ENCODE peak calls at places on chromosomes 5 and 9, in ten cellular contexts. P, S, M, J, E, Y, L, D, B and U are unnamed samples.

GRCh38 chr9:133701321-133701980 is 36.7 kb downstream of the SARDH start:
- DNase-seq in B (no peak), P (no peak), J (no peak), M (no peak), S (peak; percentile 30), E (peak; percentile 44), D (no peak), L (no peak), Y (no peak), U (no peak)

GRCh38 chr9:136603216-136603615 is 57.4 kb upstream of the NOTCH1 start:
- DNase-seq in J (no peak), L (no peak), P (no peak), B (no peak), E (no peak), Y (no peak), S (no peak), D (no peak), M (no peak), U (no peak)

GRCh38 chr5:146527785-146528184 is 11.8 kb upstream of the GPR151 start:
- DNase-seq in M (no peak), J (no peak), E (no peak), D (no peak), L (no peak), Y (no peak), P (no peak), B (no peak), S (no peak), U (no peak)

GRCh38 chr9:36903541-36904435 is 130.3 kb downstream of the PAX5 start:
- DNase-seq in D (no peak), L (peak; percentile 52), M (no peak), S (peak; percentile 41), J (peak; percentile 38), Y (no peak), E (no peak), P (no peak), B (peak; percentile 48), U (no peak)

GRCh38 chr5:74394924-74395880 is 245.3 kb downstream of the ENC1 start:
- DNase-seq in E (no peak), D (no peak), B (no peak), L (no peak), M (no peak), S (no peak), J (no peak), P (peak; percentile 79), Y (peak; percentile 89), U (no peak)

GRCh38 chr9:34809504-34810186 is 99.7 kb upstream of the CCL21 start:
- DNase-seq in Y (peak; percentile 31), P (peak; percentile 84), D (no peak), S (no peak), B (peak; percentile 3), M (peak; percentile 1), L (peak; percentile 0), J (no peak), E (no peak), U (no peak)

GRCh38 chr9:69898714-69899209 is 78.1 kb downstream of the CFAP95 start:
- DNase-seq in B (peak; percentile 63), S (no peak), Y (no peak), E (no peak), D (peak; percentile 36), P (no peak), M (peak; percentile 82), J (peak; percentile 85), L (peak; percentile 92), U (no peak)

GRCh38 chr9:113620377-113621161 is 157.0 kb downstream of the RGS3 start:
- DNase-seq in P (peak; percentile 81), J (peak; percentile 56), Y (no peak), B (peak; percentile 83), E (no peak), M (peak; percentile 91), S (peak; percentile 76), L (peak; percentile 93), D (peak; percentile 76), U (peak; percentile 48)

GRCh38 chr5:10306806-10307205 is 896 bp downstream of the CMBL start:
- DNase-seq in B (no peak), D (no peak), E (no peak), P (no peak), Y (no peak), J (no peak), L (no peak), S (no peak), M (no peak), U (no peak)

GRCh38 chr9:113649054-113649453 is 185.5 kb downstream of the RGS3 start:
- DNase-seq in P (no peak), M (peak; percentile 23), B (peak; percentile 78), S (peak; percentile 62), Y (no peak), E (no peak), D (no peak), J (no peak), L (peak; percentile 57), U (no peak)

GRCh38 chr9:94913550-94913949 is 187.1 kb downstream of the AOPEP start:
- DNase-seq in L (no peak), B (no peak), S (no peak), J (no peak), E (no peak), M (no peak), D (no peak), P (no peak), Y (no peak), U (no peak)

GRCh38 chr5:53303105-53303504 is 177.3 kb upstream of the FST start:
- DNase-seq in D (peak; percentile 29), P (no peak), M (no peak), S (no peak), B (peak; percentile 87), Y (no peak), J (no peak), E (no peak), L (peak; percentile 88), U (no peak)

GRCh38 chr5:75050415-75050814 is 1.9 kb downstream of the GCNT4 start:
- DNase-seq in J (no peak), P (peak; percentile 77), L (no peak), M (peak; percentile 80), B (peak; percentile 21), D (no peak), S (peak; percentile 24), E (no peak), Y (no peak), U (no peak)

DNA sequence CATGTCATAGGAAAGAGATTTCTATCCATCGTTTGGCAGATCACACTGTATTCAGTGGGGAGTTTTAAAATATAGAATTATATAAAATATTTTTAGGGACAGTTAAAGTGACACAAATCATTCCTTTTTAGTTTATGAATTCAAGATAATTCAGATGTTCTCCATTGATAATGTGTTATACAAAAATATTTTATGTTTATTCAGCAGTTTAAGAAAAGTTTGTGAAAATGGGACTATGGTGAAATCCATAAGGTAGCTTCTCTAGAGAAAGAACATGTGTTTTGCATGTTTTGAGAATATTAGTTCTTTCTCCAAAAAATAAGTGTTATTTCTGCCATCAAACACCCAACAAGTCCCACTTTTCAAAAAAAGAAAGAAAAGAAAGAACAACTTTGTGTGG is 122.9 kb downstream of the EMB start:
- DNase-seq in J (no peak), L (no peak), S (no peak), D (no peak), M (no peak), P (no peak), Y (no peak), B (no peak), E (no peak), U (no peak)
- H3K9me3 ChIP-seq in J (no peaks in the 10 kb centered on the region), L (no peaks in the 10 kb centered on the region), S (no peaks in the 10 kb centered on the region), D (no peaks in the 10 kb centered on the region), M (no peaks in the 10 kb centered on the region), P (peaks cover 57% of the 10 kb centered on the region), Y (no peaks in the 10 kb centered on the region), B (no peaks in the 10 kb centered on the region), E (no peaks in the 10 kb centered on the region), U (no peaks in the 10 kb centered on the region)

GRCh38 chr9:11722957-11723356 is 970.2 kb upstream of the TYRP1 start:
- DNase-seq in E (no peak), S (no peak), P (no peak), L (no peak), D (no peak), B (no peak), J (no peak), M (no peak), Y (no peak), U (no peak)

GRCh38 chr9:11726659-11727058 is 966.5 kb upstream of the TYRP1 start:
- DNase-seq in D (no peak), P (no peak), S (no peak), M (no peak), B (no peak), E (no peak), J (no peak), Y (no peak), L (no peak), U (no peak)
- H3K9me3 ChIP-seq in D (no peaks in the 10 kb centered on the region), P (no peaks in the 10 kb centered on the region), S (no peaks in the 10 kb centered on the region), M (no peaks in the 10 kb centered on the region), B (no peaks in the 10 kb centered on the region), E (peaks cover 8% of the 10 kb centered on the region), J (peaks cover 3% of the 10 kb centered on the region), Y (no peaks in the 10 kb centered on the region), L (peaks cover 5% of the 10 kb centered on the region), U (no peaks in the 10 kb centered on the region)

GRCh38 chr5:34543687-34544086 is 112.4 kb upstream of the RAI14 start:
- DNase-seq in D (no peak), M (no peak), L (no peak), B (no peak), E (no peak), P (no peak), Y (no peak), J (no peak), S (no peak), U (no peak)
- H3K9me3 ChIP-seq in D (peaks cover 6% of the 10 kb centered on the region), M (no peaks in the 10 kb centered on the region), L (peaks cover 9% of the 10 kb centered on the region), B (no peaks in the 10 kb centered on the region), E (no peaks in the 10 kb centered on the region), P (peaks cover 39% of the 10 kb centered on the region), Y (peaks cover 12% of the 10 kb centered on the region), J (no peaks in the 10 kb centered on the region), S (no peaks in the 10 kb centered on the region), U (peaks cover 17% of the 10 kb centered on the region)

GRCh38 chr9:24045150-24045549 is 219.1 kb upstream of the ELAVL2 start:
- DNase-seq in M (no peak), E (no peak), D (no peak), J (no peak), B (no peak), P (no peak), Y (no peak), L (no peak), S (no peak), U (no peak)

GRCh38 chr9:24035816-24036215 is 209.8 kb upstream of the ELAVL2 start:
- DNase-seq in E (no peak), B (no peak), L (no peak), J (no peak), P (no peak), M (no peak), D (no peak), S (no peak), Y (no peak), U (no peak)

GRCh38 chr9:24036459-24036858 is 210.4 kb upstream of the ELAVL2 start:
- DNase-seq in S (no peak), J (no peak), D (no peak), B (no peak), P (no peak), E (no peak), L (no peak), Y (no peak), M (no peak), U (no peak)

GRCh38 chr9:24044576-24044975 is 218.5 kb upstream of the ELAVL2 start:
- DNase-seq in M (no peak), D (no peak), Y (no peak), P (no peak), E (no peak), S (no peak), L (no peak), B (no peak), J (no peak), U (no peak)

DNA sequence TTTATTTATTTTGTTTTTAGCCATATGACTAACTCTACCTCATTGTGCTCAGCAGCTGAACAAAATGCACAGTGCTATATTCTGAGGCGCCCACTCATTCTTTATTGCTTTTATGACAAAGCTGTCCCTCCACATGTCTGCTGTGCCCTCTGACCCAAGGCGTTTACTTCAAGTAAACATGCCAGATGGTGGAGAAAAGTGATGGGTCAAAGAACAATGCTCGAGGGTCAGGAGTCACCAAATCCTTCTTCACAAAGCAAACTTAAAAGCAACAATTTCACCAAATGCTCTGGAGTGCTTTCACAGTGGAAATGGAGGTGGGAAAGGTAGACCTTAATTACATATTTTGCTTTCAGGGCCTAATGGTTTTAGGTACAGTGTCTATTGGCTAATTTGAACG is 215.3 kb upstream of the ELAVL2 start:
- DNase-seq in M (no peak), E (no peak), J (no peak), D (no peak), L (no peak), Y (no peak), P (no peak), B (no peak), S (no peak), U (no peak)
- H3K9me3 ChIP-seq in M (no peaks in the 10 kb centered on the region), E (no peaks in the 10 kb centered on the region), J (peaks cover 6% of the 10 kb centered on the region), D (peaks cover 2% of the 10 kb centered on the region), L (peaks cover 7% of the 10 kb centered on the region), Y (no peaks in the 10 kb centered on the region), P (no peaks in the 10 kb centered on the region), B (no peaks in the 10 kb centered on the region), S (no peaks in the 10 kb centered on the region), U (no peaks in the 10 kb centered on the region)